ENCODE peak calls at places on chromosomes 7 and 10, in seven cellular contexts. A is SK-N-SH, M is HepG2, H is A549, C is IMR-90, W is H1, L is K562. Z is an unnamed sample.

GRCh38 chr10:94210465-94211186 is 152.1 kb downstream of the NOC3L start:
- DNase-seq in A (no peak), M (peak), H (no peak), C (no peak), W (no peak), L (no peak), Z (no peak)

GRCh38 chr7:122430710-122431109 is 126.2 kb upstream of the FEZF1 start:
- DNase-seq in A (no peak), M (no peak), H (no peak), C (no peak), W (no peak), L (no peak), Z (no peak)

GRCh38 chr10:62632071-62632809 is 172.3 kb upstream of the ADO start:
- DNase-seq in A (no peak), M (no peak), H (no peak), C (no peak), W (no peak), L (no peak), Z (peak)

GRCh38 chr7:151482883-151483699 is 36.6 kb downstream of the RHEB start:
- DNase-seq in A (no peak), M (no peak), H (no peak), C (no peak), W (no peak), L (no peak), Z (no peak)

GRCh38 chr7:31633894-31634494 is 53.0 kb upstream of the PPP1R17 start:
- DNase-seq in A (peak), M (peak), H (peak), C (peak), W (no peak), L (peak), Z (no peak)

GRCh38 chr7:99893280-99893679 is 16.4 kb upstream of the OR2AE1 start:
- DNase-seq in A (no peak), M (no peak), H (no peak), C (no peak), W (no peak), L (no peak), Z (no peak)

GRCh38 chr10:92430103-92430502 is 139.1 kb downstream of the MARCHF5 start:
- DNase-seq in A (no peak), M (no peak), H (no peak), C (no peak), W (no peak), L (no peak), Z (no peak)

GRCh38 chr10:131626274-131626673 is 274.5 kb upstream of the PPP2R2D start:
- DNase-seq in A (no peak), M (no peak), H (no peak), C (no peak), W (no peak), L (no peak), Z (no peak)

GRCh38 chr10:47121336-47121735 is 178.7 kb upstream of the GDF10 start:
- DNase-seq in A (no peak), M (no peak), H (no peak), C (peak), W (peak), L (no peak), Z (no peak)

GRCh38 chr7:4158406-4158805 is 523.7 kb upstream of the FOXK1 start:
- DNase-seq in A (no peak), M (no peak), H (no peak), C (no peak), W (no peak), L (no peak), Z (no peak)

GRCh38 chr10:102267748-102268147 is 22.4 kb downstream of the GBF1 start:
- DNase-seq in A (no peak), M (no peak), H (no peak), C (peak), W (no peak), L (no peak), Z (no peak)

GRCh38 chr10:76150886-76151288 is 719.5 kb downstream of the LRMDA start:
- DNase-seq in A (no peak), M (peak), H (no peak), C (no peak), W (no peak), L (no peak), Z (no peak)

DNA sequence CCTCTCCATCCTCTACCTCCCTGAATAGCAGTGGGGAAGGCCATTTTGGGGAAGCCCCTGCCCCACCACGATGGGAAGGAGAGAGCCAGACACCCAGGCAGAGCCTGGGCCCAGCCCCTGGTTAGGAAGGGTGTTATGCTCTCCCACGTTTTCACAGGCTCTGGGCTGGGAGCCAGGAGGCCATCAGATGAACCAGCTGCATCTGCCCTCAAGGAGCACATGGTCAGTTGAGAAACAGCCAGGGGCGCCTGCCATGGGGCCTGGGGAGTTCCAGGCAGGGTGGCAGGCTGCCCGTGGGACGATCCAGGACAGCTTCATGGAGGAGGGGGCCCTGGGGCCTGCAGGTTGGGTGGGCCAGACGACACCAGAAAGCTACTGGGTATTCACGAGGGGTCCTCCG is 47.5 kb downstream of the CAMK2B start:
- DNase-seq in A (peak), M (no peak), H (no peak), C (peak), W (no peak), L (no peak), Z (no peak)
- TF ChIP-seq RFX5 in A (no peak), M (no peak), H (no peak), C (no peak), W (no peak), L (no peak), Z (no peak)

GRCh38 chr7:91302794-91303193 is 38.6 kb downstream of the FZD1 start:
- DNase-seq in A (no peak), M (no peak), H (no peak), C (no peak), W (no peak), L (no peak), Z (no peak)
- TF ChIP-seq RFX5 in A (no peak), M (no peak), H (no peak), C (no peak), W (no peak), L (no peak), Z (no peak)

GRCh38 chr7:30618080-30618676 is 23.5 kb downstream of the GARS1 start:
- DNase-seq in A (no peak), M (no peak), H (no peak), C (no peak), W (no peak), L (no peak), Z (no peak)

GRCh38 chr7:30613366-30614325 is 19.0 kb downstream of the GARS1 start:
- DNase-seq in A (no peak), M (no peak), H (no peak), C (no peak), W (no peak), L (no peak), Z (no peak)

GRCh38 chr7:30616318-30616717 is 21.6 kb downstream of the GARS1 start:
- DNase-seq in A (no peak), M (peak), H (no peak), C (peak), W (no peak), L (no peak), Z (no peak)

GRCh38 chr7:30618961-30619360 is 24.3 kb downstream of the GARS1 start:
- DNase-seq in A (peak), M (no peak), H (no peak), C (no peak), W (no peak), L (no peak), Z (no peak)

GRCh38 chr7:30617359-30617758 is 22.7 kb downstream of the GARS1 start:
- DNase-seq in A (no peak), M (no peak), H (no peak), C (no peak), W (no peak), L (no peak), Z (no peak)
- TF ChIP-seq RFX5 in A (no peak), M (no peak), H (no peak), C (no peak), W (no peak), L (no peak), Z (no peak)

DNA sequence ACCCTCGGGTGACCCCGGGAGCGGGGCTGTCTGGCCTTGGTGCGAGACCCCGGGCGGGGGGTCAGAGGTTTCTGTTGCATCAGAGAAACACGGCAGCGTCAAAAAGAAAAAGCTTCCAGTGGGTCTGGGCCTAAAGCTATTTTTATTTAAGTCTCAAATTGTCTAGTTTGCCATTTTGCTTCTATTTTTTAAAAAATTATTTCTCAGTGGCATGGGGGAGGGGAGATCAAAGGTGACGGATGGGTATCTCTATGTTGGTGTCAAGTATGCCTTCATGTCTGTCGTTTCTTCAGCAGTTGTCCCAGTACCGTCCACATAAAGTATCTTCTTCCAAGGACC is 25.9 kb upstream of the VAX1 start:
- DNase-seq in A (no peak), M (no peak), H (no peak), C (no peak), W (no peak), L (no peak), Z (no peak)
- TF ChIP-seq RFX5 in A (no peak), M (no peak), H (no peak), C (no peak), W (no peak), L (no peak), Z (no peak)

GRCh38 chr7:106278695-106279094 is 6.1 kb downstream of the NAMPT start:
- DNase-seq in A (no peak), M (no peak), H (no peak), C (no peak), W (no peak), L (no peak), Z (no peak)

GRCh38 chr7:106276513-106276912 is 8.3 kb downstream of the NAMPT start:
- DNase-seq in A (no peak), M (no peak), H (no peak), C (no peak), W (no peak), L (no peak), Z (no peak)

GRCh38 chr7:106279425-106280182 is 5.2 kb downstream of the NAMPT start:
- DNase-seq in A (no peak), M (no peak), H (no peak), C (no peak), W (no peak), L (peak), Z (no peak)

GRCh38 chr7:106281127-106281526 is 3.7 kb downstream of the NAMPT start:
- DNase-seq in A (no peak), M (no peak), H (no peak), C (no peak), W (no peak), L (no peak), Z (no peak)

GRCh38 chr7:106277976-106278375 is 6.8 kb downstream of the NAMPT start:
- DNase-seq in A (no peak), M (no peak), H (no peak), C (no peak), W (no peak), L (no peak), Z (no peak)
- TF ChIP-seq RFX5 in A (no peak), M (no peak), H (no peak), C (no peak), W (no peak), L (no peak), Z (no peak)

GRCh38 chr10:77383861-77384553 is 253.6 kb downstream of the KCNMA1 start:
- DNase-seq in A (no peak), M (no peak), H (no peak), C (peak), W (no peak), L (no peak), Z (no peak)
- TF ChIP-seq RFX5 in A (no peak), M (no peak), H (no peak), C (no peak), W (no peak), L (no peak), Z (no peak)

DNA sequence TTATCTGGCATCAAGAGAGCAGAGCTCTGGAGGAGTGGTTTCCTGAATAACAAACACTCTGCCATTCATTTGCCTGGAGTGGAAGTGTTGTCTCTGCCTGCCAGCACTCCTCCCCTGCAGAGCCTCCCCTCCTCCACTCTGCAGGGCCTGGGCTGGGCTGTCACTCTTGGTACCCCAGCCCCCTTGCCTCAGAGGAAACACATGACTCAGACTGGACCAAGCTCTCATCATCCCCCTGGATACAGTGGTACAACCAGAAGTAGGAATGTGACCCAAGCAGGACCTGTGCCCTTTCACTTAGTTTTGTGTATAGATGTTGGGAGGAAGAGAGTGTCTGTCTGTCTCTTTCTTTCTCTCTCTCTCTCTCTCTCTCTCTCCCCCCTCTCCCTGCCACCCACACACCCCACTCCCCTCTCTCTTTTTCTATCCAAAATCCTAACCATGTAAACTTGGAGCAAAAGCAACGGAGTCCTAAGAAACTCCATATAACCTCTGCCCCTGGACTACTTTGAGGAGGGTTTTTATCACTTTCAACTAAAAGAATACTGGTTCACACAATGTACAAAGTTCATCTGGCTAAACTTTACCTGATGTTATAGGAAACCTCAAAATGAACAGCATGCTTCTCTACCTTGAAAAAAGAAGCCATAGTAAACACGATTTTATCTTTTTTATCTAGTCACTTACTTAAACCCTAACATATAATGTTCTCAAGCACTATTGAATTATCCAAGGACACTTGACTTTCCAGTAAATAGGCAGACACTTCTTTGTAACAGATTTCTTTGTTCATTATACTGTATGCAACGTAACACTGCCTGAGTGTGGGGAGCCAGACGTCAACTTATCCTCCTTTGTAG is 43.8 kb downstream of the DOCK4 start:
- DNase-seq in A (peak), M (peak), H (peak), C (peak), W (peak), L (no peak), Z (no peak)
- TF ChIP-seq RFX5 in A (no peak), M (no peak), H (no peak), C (no peak), W (no peak), L (no peak), Z (no peak)

Z was measured in GM12878.